ENCODE peak calls at places on chromosomes 1 and 21, in ten cellular contexts. L, A, B, H, D, K, M, G, J and N are unnamed samples.

GRCh38 chr1:6133146-6133895 is 46.8 kb downstream of the CHD5 start:
- DNase-seq in H (no peak), L (no peak), J (no peak), G (no peak), M (no peak), B (no peak), K (no peak), A (no peak), D (no peak), N (no peak)

GRCh38 chr1:219385786-219386427 is 212.2 kb downstream of the LYPLAL1 start:
- DNase-seq in A (peak), H (no peak), M (no peak), L (peak), D (peak), K (peak), J (peak), G (peak), B (peak), N (no peak)

GRCh38 chr1:42815938-42816599 is 853 bp upstream of the ERMAP start:
- DNase-seq in D (peak), B (no peak), L (no peak), K (no peak), G (no peak), A (no peak), M (no peak), H (no peak), J (no peak), N (no peak)

GRCh38 chr1:65323246-65323645 is 13.9 kb downstream of the DNAJC6 start:
- DNase-seq in A (no peak), M (no peak), J (no peak), D (no peak), K (no peak), G (peak), H (no peak), L (no peak), B (no peak), N (no peak)

GRCh38 chr21:25557170-25557569 is 50.1 kb downstream of the MRPL39 start:
- DNase-seq in M (no peak), H (no peak), B (no peak), L (no peak), A (no peak), D (peak), G (no peak), J (no peak), K (no peak), N (no peak)

GRCh38 chr1:234212764-234213406 is 160.4 kb upstream of the COA6 start:
- DNase-seq in B (no peak), A (peak), M (no peak), H (no peak), J (peak), K (peak), L (peak), D (peak), G (no peak), N (no peak)

GRCh38 chr1:6178751-6179563 is 1.2 kb downstream of the CHD5 start:
- DNase-seq in K (no peak), G (no peak), B (no peak), D (no peak), L (no peak), A (no peak), H (no peak), M (no peak), J (no peak), N (no peak)

GRCh38 chr21:19353271-19353670 is 949.7 kb upstream of the TMPRSS15 start:
- DNase-seq in K (no peak), H (no peak), M (no peak), L (no peak), A (no peak), D (no peak), G (no peak), B (no peak), J (no peak), N (no peak)

GRCh38 chr1:59814180-59814900 is 409 bp upstream of the HOOK1 start:
- DNase-seq in J (peak), M (peak), D (peak), K (peak), L (no peak), H (no peak), B (no peak), A (peak), G (no peak), N (peak)

GRCh38 chr1:39391741-39392679 is 99.4 kb upstream of the BMP8A start:
- DNase-seq in D (peak), J (no peak), H (no peak), G (no peak), K (no peak), B (peak), A (no peak), L (no peak), M (no peak), N (no peak)

GRCh38 chr1:18773753-18774152 is 85.7 kb downstream of the TAS1R2 start:
- DNase-seq in D (no peak), G (no peak), H (no peak), A (no peak), L (no peak), B (no peak), J (no peak), K (no peak), M (no peak), N (no peak)

GRCh38 chr1:62353853-62354252 is 34.6 kb upstream of the KANK4 start:
- DNase-seq in L (no peak), M (no peak), B (no peak), K (no peak), D (no peak), A (no peak), G (no peak), H (no peak), J (no peak), N (no peak)

GRCh38 chr1:111214086-111214801 is 13.3 kb upstream of the CHI3L2 start:
- DNase-seq in D (no peak), L (no peak), G (peak), B (no peak), A (no peak), H (no peak), M (no peak), K (no peak), J (no peak), N (no peak)

GRCh38 chr1:10687142-10687715 is 109.2 kb downstream of the CASZ1 start:
- DNase-seq in J (no peak), L (no peak), G (no peak), M (no peak), H (no peak), K (no peak), B (no peak), D (no peak), A (no peak), N (no peak)

GRCh38 chr1:206415913-206416312 is 54.4 kb upstream of the IKBKE start:
- DNase-seq in M (no peak), K (no peak), G (no peak), J (no peak), D (no peak), A (no peak), B (no peak), H (no peak), L (no peak), N (no peak)

GRCh38 chr1:228804640-228805413 is 69.5 kb downstream of the RHOU start:
- DNase-seq in A (no peak), H (no peak), G (no peak), M (no peak), K (no peak), L (no peak), J (no peak), B (no peak), D (no peak), N (no peak)

GRCh38 chr1:228279011-228279721 is 71.3 kb downstream of the OBSCN start:
- DNase-seq in B (no peak), A (no peak), J (no peak), M (no peak), L (no peak), H (no peak), D (no peak), K (no peak), G (no peak), N (peak)

GRCh38 chr1:25813734-25814471 is 5.9 kb upstream of the MTFR1L start:
- DNase-seq in M (no peak), J (no peak), D (no peak), A (no peak), G (no peak), K (no peak), L (no peak), H (no peak), B (no peak), N (no peak)

GRCh38 chr1:28058168-28058567 is 30.2 kb downstream of the EYA3 start:
- DNase-seq in D (no peak), K (peak), M (no peak), J (no peak), A (no peak), L (no peak), H (no peak), B (no peak), G (no peak), N (no peak)

GRCh38 chr1:18229620-18230019 is 122.0 kb downstream of the IGSF21 start:
- DNase-seq in H (no peak), B (no peak), G (no peak), D (no peak), K (no peak), M (no peak), L (no peak), A (no peak), J (no peak), N (no peak)

GRCh38 chr1:75203415-75204277 is 69.5 kb downstream of the LHX8 start:
- DNase-seq in M (no peak), A (peak), G (no peak), H (no peak), L (peak), B (peak), D (peak), J (peak), K (peak), N (no peak)

GRCh38 chr1:148263906-148264255 is 111.8 kb upstream of the NBPF11 start:
- DNase-seq in J (no peak), H (no peak), L (no peak), M (no peak), G (no peak), K (no peak), D (no peak), B (no peak), A (no peak), N (no peak)

GRCh38 chr1:243731974-243732373 is 118.1 kb downstream of the AKT3 start:
- DNase-seq in G (no peak), K (no peak), A (no peak), L (peak), H (no peak), D (no peak), B (no peak), J (no peak), M (no peak), N (no peak)

GRCh38 chr1:115665746-115666145 is 24.0 kb downstream of the VANGL1 start:
- DNase-seq in D (no peak), J (no peak), G (no peak), L (no peak), B (no peak), K (no peak), A (no peak), M (no peak), H (no peak), N (no peak)

GRCh38 chr1:247090455-247090854 is 11.8 kb upstream of the ZNF670 start:
- DNase-seq in B (no peak), L (no peak), M (no peak), D (no peak), G (no peak), H (no peak), J (no peak), K (no peak), A (no peak), N (peak)

GRCh38 chr1:59108481-59109317 is 188.2 kb upstream of the FGGY start:
- DNase-seq in D (no peak), M (no peak), A (no peak), J (no peak), L (no peak), K (no peak), H (no peak), G (no peak), B (no peak), N (no peak)

GRCh38 chr21:42094811-42095210 is 23.7 kb downstream of the UMODL1 start:
- DNase-seq in J (no peak), K (no peak), D (peak), B (no peak), L (no peak), A (no peak), G (no peak), H (no peak), M (no peak), N (no peak)

GRCh38 chr1:245894843-245895242 is 612.2 kb downstream of the SMYD3 start:
- DNase-seq in M (no peak), G (no peak), L (no peak), H (no peak), K (no peak), A (no peak), D (no peak), B (no peak), J (no peak), N (no peak)

GRCh38 chr1:173193639-173194038 is 13.5 kb downstream of the TNFSF4 start:
- DNase-seq in B (peak), D (peak), M (no peak), A (no peak), J (no peak), G (peak), L (peak), K (no peak), H (no peak), N (no peak)

GRCh38 chr1:21586926-21587601 is 77.8 kb downstream of the ALPL start:
- DNase-seq in K (no peak), L (no peak), J (no peak), M (no peak), G (no peak), B (peak), D (peak), A (no peak), H (no peak), N (no peak)

GRCh38 chr1:213327318-213327667 is 276.3 kb downstream of the RPS6KC1 start:
- DNase-seq in J (no peak), K (no peak), L (peak), D (peak), B (peak), M (no peak), G (peak), A (no peak), H (no peak), N (no peak)